ENCODE peak calls at places on chromosomes 13 and 19, in nine cellular contexts. R is NCI-H1436; D is activated CD4-positive, alpha-beta T cell treated with anti-CD3 and anti-CD28 coated beads, Interleukin-2, amount 10 ng/mL, durations not matched to agents 7 days and 5 days; F is HFFc6; P is activated T-cell treated with anti-CD3 and anti-CD28 coated beads, Interleukin-2, amount 50 U/mL, for 72 hours; L is Calu3; S is GM12878; W is effector memory CD4-positive, alpha-beta T cell; Q is NCI-H1694 treated with DMSO at 0.1 percent for 48 hours. C is an unnamed sample.

GRCh38 chr13:101317986-101318523 is 98.3 kb downstream of the NALCN start:
- DNase-seq in S (no peak), L (no peak), R (no peak), W (no peak), F (no peak), Q (no peak), P (no peak), D (no peak), C (no peak)

GRCh38 chr19:4870025-4870700 is 2.7 kb upstream of the PLIN3 start:
- DNase-seq in D (no peak), Q (no peak), R (no peak), S (no peak), W (no peak), F (peak), L (peak), P (peak), C (no peak)

GRCh38 chr19:52988506-52988905 is 25.2 kb upstream of the ERVV-1 start:
- DNase-seq in P (no peak), R (no peak), F (no peak), L (no peak), Q (no peak), W (no peak), S (no peak), D (no peak), C (no peak)

GRCh38 chr19:45523642-45524256 is 16.5 kb downstream of the VASP start:
- DNase-seq in P (peak), W (peak), D (peak), F (peak), Q (peak), S (peak), R (peak), L (peak), C (peak)

GRCh38 chr19:30000862-30001261 is 58.8 kb downstream of the URI1 start:
- DNase-seq in R (no peak), F (no peak), Q (no peak), S (no peak), W (no peak), D (no peak), P (no peak), L (no peak), C (no peak)

GRCh38 chr19:1447565-1447903 is 2.4 kb upstream of the APC2 start:
- DNase-seq in P (no peak), R (no peak), F (no peak), Q (no peak), W (no peak), L (no peak), D (no peak), S (no peak), C (no peak)

GRCh38 chr13:77390391-77390790 is 63.5 kb upstream of the MYCBP2 start:
- DNase-seq in D (no peak), F (no peak), L (no peak), W (no peak), P (no peak), S (no peak), R (no peak), Q (no peak), C (no peak)

GRCh38 chr13:60583911-60584753 is 187.1 kb downstream of the TDRD3 start:
- DNase-seq in P (peak), F (peak), S (no peak), W (no peak), Q (no peak), R (no peak), L (no peak), D (no peak), C (no peak)

GRCh38 chr13:30734434-30734833 is 909 bp upstream of the ALOX5AP start:
- DNase-seq in W (no peak), Q (no peak), F (peak), S (no peak), R (no peak), L (no peak), P (no peak), D (no peak), C (no peak)

GRCh38 chr19:6429419-6430221 is 3.9 kb downstream of the SLC25A41 start:
- DNase-seq in L (no peak), D (no peak), S (no peak), P (no peak), F (no peak), Q (no peak), R (no peak), W (no peak), C (no peak)

GRCh38 chr19:38142176-38143035 is 81.6 kb downstream of the DPF1 start:
- DNase-seq in Q (peak), R (peak), L (peak), S (no peak), D (peak), F (peak), W (no peak), P (peak), C (peak)

GRCh38 chr19:41350735-41351338 is 2.9 kb downstream of the TGFB1 start:
- DNase-seq in P (no peak), R (no peak), W (no peak), F (no peak), D (no peak), L (no peak), Q (no peak), S (no peak), C (no peak)

GRCh38 chr13:44212633-44213387 is 160.8 kb upstream of the SERP2 start:
- DNase-seq in Q (no peak), S (no peak), L (no peak), D (no peak), R (no peak), F (no peak), W (no peak), P (no peak), C (no peak)

GRCh38 chr13:20847298-20847697 is 55.2 kb downstream of the XPO4 start:
- DNase-seq in Q (no peak), D (no peak), P (no peak), S (no peak), L (no peak), W (no peak), F (no peak), R (no peak), C (no peak)

GRCh38 chr13:60091573-60091972 is 72.2 kb downstream of the DIAPH3 start:
- DNase-seq in Q (no peak), L (no peak), F (no peak), R (no peak), D (no peak), P (no peak), S (no peak), W (no peak), C (no peak)

GRCh38 chr13:19927117-19927734 is 31.3 kb upstream of the ZMYM2 start:
- DNase-seq in P (no peak), Q (peak), R (no peak), D (no peak), S (no peak), W (no peak), L (no peak), F (peak), C (no peak)

GRCh38 chr13:97932006-97932405 is 21.5 kb upstream of the IPO5 start:
- DNase-seq in W (no peak), R (no peak), S (no peak), F (no peak), P (no peak), Q (no peak), D (no peak), L (no peak), C (no peak)

GRCh38 chr19:19406878-19407639 is 1.6 kb downstream of the GATAD2A start:
- DNase-seq in L (peak), Q (no peak), R (no peak), S (no peak), F (peak), P (peak), W (no peak), D (peak), C (peak)

GRCh38 chr13:76965759-76966421 is 17.6 kb downstream of the ACOD1 start:
- DNase-seq in L (no peak), Q (peak), R (no peak), D (no peak), F (peak), P (no peak), W (no peak), S (no peak), C (no peak)

GRCh38 chr19:16106121-16106520 is 5.6 kb upstream of the RAB8A start:
- DNase-seq in F (peak), D (no peak), S (no peak), L (no peak), W (no peak), P (no peak), R (no peak), Q (no peak), C (no peak)

GRCh38 chr19:41434450-41434849 is 5.3 kb downstream of the DMAC2 start:
- DNase-seq in D (no peak), P (no peak), S (no peak), F (no peak), L (no peak), W (no peak), Q (no peak), R (no peak), C (no peak)

GRCh38 chr13:48542581-48543341 is 9.9 kb upstream of the RCBTB2 start:
- DNase-seq in D (no peak), S (no peak), P (no peak), F (no peak), Q (no peak), W (no peak), L (peak), R (peak), C (peak)

GRCh38 chr13:114017028-114017630 is 43.3 kb upstream of the C13orf46 start:
- DNase-seq in D (no peak), R (no peak), L (no peak), W (no peak), F (no peak), Q (no peak), P (no peak), S (no peak), C (no peak)

GRCh38 chr13:114063545-114064515 is 68.6 kb downstream of the RASA3 start:
- DNase-seq in F (peak), Q (no peak), D (peak), W (no peak), R (no peak), P (peak), S (no peak), L (peak), C (no peak)

GRCh38 chr19:960601-960938 is 23.6 kb upstream of the WDR18 start:
- DNase-seq in R (no peak), W (no peak), L (no peak), F (no peak), S (no peak), D (no peak), P (no peak), Q (no peak), C (no peak)

GRCh38 chr13:99553033-99553432 is 51.8 kb downstream of the TM9SF2 start:
- DNase-seq in P (no peak), Q (no peak), S (no peak), D (no peak), F (no peak), W (no peak), L (no peak), R (no peak), C (no peak)

GRCh38 chr13:45015300-45015699 is 26.0 kb downstream of the GPALPP1 start:
- DNase-seq in P (no peak), R (no peak), W (no peak), D (no peak), L (no peak), Q (no peak), S (no peak), F (no peak), C (no peak)

GRCh38 chr13:74771964-74772363 is 637.8 kb upstream of the KLF12 start:
- DNase-seq in W (no peak), F (peak), R (no peak), Q (no peak), D (no peak), P (no peak), S (no peak), L (no peak), C (no peak)

GRCh38 chr19:5804516-5805464 is at the start of gene NRTN:
- DNase-seq in D (no peak), Q (no peak), F (no peak), W (peak), R (peak), P (peak), L (peak), S (no peak), C (no peak)

C was measured in substantia nigra.